ENCODE peak calls at places on chromosomes 13 and 19, in six cellular contexts. K is GM12878, Q is K562, U is HepG2, C is GM12892, J is H1. W is an unnamed sample.

GRCh38 chr13:112850273-112850672 is 118.7 kb upstream of the MCF2L start:
- DNase-seq in K (no peak), Q (no peak), U (no peak), C (no peak), J (no peak), W (no peak)

GRCh38 chr19:15448778-15449619 is 757 bp downstream of the WIZ start:
- DNase-seq in K (no peak), Q (no peak), U (no peak), C (no peak), J (peak), W (peak)

GRCh38 chr19:54320271-54320670 is 7.3 kb upstream of the LILRA5 start:
- DNase-seq in K (no peak), Q (no peak), U (no peak), C (no peak), J (no peak), W (no peak)

GRCh38 chr19:29636553-29637325 is 28.5 kb upstream of the PLEKHF1 start:
- DNase-seq in K (no peak), Q (no peak), U (no peak), C (no peak), J (no peak), W (no peak)

GRCh38 chr19:16206046-16206605 is 8.4 kb downstream of the AP1M1 start:
- DNase-seq in K (no peak), Q (no peak), U (no peak), C (peak), J (no peak), W (no peak)

GRCh38 chr19:55479045-55479444 is 2.6 kb downstream of the ZNF628 start:
- DNase-seq in K (no peak), Q (no peak), U (no peak), C (no peak), J (no peak), W (no peak)

GRCh38 chr13:19154843-19155242 is 26.8 kb downstream of the TUBA3C start:
- DNase-seq in K (no peak), Q (no peak), U (no peak), C (no peak), J (no peak), W (no peak)

GRCh38 chr13:51995677-51996551 is 15.3 kb downstream of the ATP7B start:
- DNase-seq in K (no peak), Q (peak), U (no peak), C (no peak), J (no peak), W (no peak)

GRCh38 chr19:38538793-38539528 is 78.8 kb downstream of the MAP4K1 start:
- DNase-seq in K (no peak), Q (no peak), U (no peak), C (no peak), J (no peak), W (no peak)

GRCh38 chr13:42532561-42533335 is 41.2 kb upstream of the TNFSF11 start:
- DNase-seq in K (peak), Q (no peak), U (no peak), C (no peak), J (no peak), W (no peak)

GRCh38 chr13:35690546-35690945 is 214.1 kb upstream of the MAB21L1 start:
- DNase-seq in K (no peak), Q (no peak), U (no peak), C (no peak), J (no peak), W (no peak)

GRCh38 chr19:31448221-31448657 is 99.0 kb upstream of the TSHZ3 start:
- DNase-seq in K (no peak), Q (no peak), U (no peak), C (no peak), J (no peak), W (no peak)

GRCh38 chr19:50252111-50252886 is 48.9 kb downstream of the MYH14 start:
- DNase-seq in K (no peak), Q (peak), U (no peak), C (no peak), J (peak), W (no peak)

GRCh38 chr13:99051768-99052455 is 74.0 kb upstream of the DOCK9 start:
- DNase-seq in K (no peak), Q (no peak), U (no peak), C (no peak), J (no peak), W (no peak)

GRCh38 chr19:30785728-30786127 is 413.5 kb downstream of the ZNF536 start:
- DNase-seq in K (no peak), Q (no peak), U (no peak), C (no peak), J (no peak), W (no peak)

GRCh38 chr13:44068169-44068568 is 188.5 kb downstream of the LACC1 start:
- DNase-seq in K (no peak), Q (no peak), U (no peak), C (no peak), J (no peak), W (no peak)

GRCh38 chr19:38394488-38394887 is 6.0 kb downstream of the SPRED3 start:
- DNase-seq in K (no peak), Q (no peak), U (peak), C (peak), J (peak), W (no peak)

GRCh38 chr13:111638233-111638632 is 317.8 kb downstream of the TEX29 start:
- DNase-seq in K (no peak), Q (no peak), U (no peak), C (no peak), J (no peak), W (no peak)

GRCh38 chr19:46659151-46660007 is 1.6 kb downstream of the DACT3 start:
- DNase-seq in K (no peak), Q (peak), U (no peak), C (no peak), J (peak), W (no peak)

GRCh38 chr13:30736461-30736860 is 1.1 kb downstream of the ALOX5AP start:
- DNase-seq in K (no peak), Q (no peak), U (no peak), C (no peak), J (no peak), W (no peak)

DNA sequence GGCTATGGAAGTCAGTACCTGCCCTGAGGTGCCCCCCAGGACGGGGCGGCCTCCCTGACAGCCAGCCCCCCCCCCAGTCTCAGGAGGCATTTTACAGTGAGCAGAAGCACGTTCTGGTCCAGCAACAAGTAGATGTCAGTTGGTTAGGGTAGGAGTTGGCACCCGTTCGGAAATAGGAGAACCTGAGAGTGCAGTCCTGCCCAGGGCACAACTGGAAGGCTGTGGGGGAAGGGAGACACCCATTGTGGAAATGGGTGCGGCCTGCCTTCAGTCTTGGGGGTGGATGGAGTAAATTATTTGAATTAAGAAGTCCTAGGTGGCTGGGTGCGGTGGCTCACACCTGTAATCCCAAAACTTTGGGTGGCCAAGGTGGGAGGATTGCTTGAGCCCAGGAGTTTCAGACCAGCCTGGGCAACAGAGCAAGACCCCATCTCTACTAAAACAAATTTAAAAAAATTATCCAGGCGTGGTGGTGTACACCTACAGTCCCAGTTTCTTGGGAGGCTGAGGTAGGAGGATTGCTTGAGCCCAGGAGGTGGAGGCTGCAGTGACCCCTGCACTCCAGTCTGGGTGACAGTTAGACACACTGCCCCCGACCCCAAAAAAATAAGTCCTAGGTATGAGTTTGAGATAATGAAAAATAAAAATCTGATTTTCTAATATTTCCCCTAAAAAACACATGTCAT is 1.2 kb downstream of the CIRBP start:
- DNase-seq in K (no peak), Q (no peak), U (no peak), C (no peak), J (no peak), W (no peak)
- TF ChIP-seq POLR2A in K (no peak), Q (peak), U (no peak), C (no peak), J (no peak), W (no peak)

GRCh38 chr13:48976677-48977625 is 1.2 kb downstream of the FNDC3A start:
- DNase-seq in K (no peak), Q (no peak), U (peak), C (no peak), J (no peak), W (no peak)

GRCh38 chr13:48977973-48978372 is 2.3 kb downstream of the FNDC3A start:
- DNase-seq in K (no peak), Q (no peak), U (no peak), C (no peak), J (no peak), W (no peak)

GRCh38 chr13:48975101-48975925 is at the start of gene FNDC3A:
- DNase-seq in K (no peak), Q (peak), U (peak), C (peak), J (peak), W (peak)

GRCh38 chr13:48973845-48974431 is 1.8 kb upstream of the FNDC3A start:
- DNase-seq in K (no peak), Q (no peak), U (no peak), C (no peak), J (no peak), W (no peak)

GRCh38 chr13:48975926-48976676 is 389 bp downstream of the FNDC3A start:
- DNase-seq in K (no peak), Q (peak), U (peak), C (peak), J (peak), W (peak)
- TF ChIP-seq TAF1 in K (peak), Q (peak), U (peak), C (no peak), J (peak), W (peak)

DNA sequence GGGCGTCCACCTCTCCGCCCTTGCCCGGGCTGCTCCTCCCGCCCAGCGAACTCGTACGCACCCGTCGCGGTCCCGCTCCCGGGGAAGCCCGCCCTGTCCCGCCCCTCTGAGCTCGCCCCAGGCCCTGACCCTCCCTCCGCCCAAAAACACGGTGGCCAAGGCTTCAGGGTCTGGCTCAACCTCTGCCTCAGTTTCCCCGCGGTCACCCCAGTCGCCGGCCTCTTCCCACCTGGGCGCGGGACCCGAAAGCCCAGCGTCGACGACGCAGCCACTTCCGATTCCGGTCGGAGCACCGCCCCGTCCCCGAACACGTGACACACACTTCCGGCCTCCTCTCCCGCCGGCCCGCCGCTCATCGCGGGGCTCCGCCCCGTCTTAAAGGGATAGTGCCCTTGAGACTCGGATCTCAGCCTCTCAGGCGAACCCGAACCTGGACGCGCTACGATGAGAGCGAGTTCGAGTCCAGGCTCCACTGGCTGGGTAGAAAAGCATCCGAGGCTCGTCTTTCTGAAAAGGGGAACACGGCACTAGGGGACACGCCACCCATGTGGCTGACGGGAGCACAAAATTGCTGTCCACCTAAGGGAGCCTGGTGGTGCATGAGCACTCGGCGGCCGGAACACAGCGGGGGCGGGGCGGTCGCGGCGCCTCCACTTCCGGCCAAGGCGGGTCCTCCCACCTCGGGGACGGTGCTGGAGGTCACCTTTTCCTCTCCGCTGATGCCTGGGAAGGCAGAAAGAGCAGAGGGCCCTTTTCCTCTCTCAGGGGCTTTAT is at the start of gene C19orf25:
- DNase-seq in K (peak), Q (peak), U (peak), C (peak), J (peak), W (peak)
- TF ChIP-seq POLR2A in K (peak), Q (peak), U (peak), C (peak), J (no peak), W (peak)

GRCh38 chr13:91537376-91537775 is 139.0 kb downstream of the GPC5 start:
- DNase-seq in K (no peak), Q (no peak), U (no peak), C (no peak), J (no peak), W (no peak)

GRCh38 chr13:91531646-91532045 is 133.2 kb downstream of the GPC5 start:
- DNase-seq in K (no peak), Q (no peak), U (no peak), C (no peak), J (no peak), W (no peak)

GRCh38 chr13:91533354-91533753 is 134.9 kb downstream of the GPC5 start:
- DNase-seq in K (no peak), Q (no peak), U (no peak), C (no peak), J (no peak), W (no peak)

GRCh38 chr13:91539458-91540156 is 141.2 kb downstream of the GPC5 start:
- DNase-seq in K (no peak), Q (peak), U (no peak), C (no peak), J (no peak), W (no peak)

DNA sequence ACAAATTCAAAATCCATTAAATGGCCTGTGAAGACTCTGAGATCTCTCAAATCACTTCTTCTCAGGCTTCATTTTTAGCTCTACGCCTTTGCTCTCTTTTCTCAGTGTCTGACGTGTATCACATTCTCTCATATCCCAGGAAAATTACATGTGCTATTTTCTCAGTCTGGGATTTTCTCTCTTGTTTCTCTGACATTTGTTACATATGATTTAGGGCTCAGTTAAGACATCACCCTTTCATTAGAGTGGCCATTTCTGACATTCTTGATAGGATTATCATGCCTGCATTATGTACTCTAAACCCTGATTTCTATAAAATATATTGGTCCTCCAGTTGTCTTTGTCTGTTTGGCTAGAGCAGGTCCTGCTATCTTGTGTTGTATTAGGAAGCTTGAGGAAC is 136.6 kb downstream of the GPC5 start:
- DNase-seq in K (no peak), Q (no peak), U (no peak), C (no peak), J (no peak), W (no peak)
- TF ChIP-seq TAF1 in K (no peak), Q (no peak), U (no peak), C (no peak), J (no peak), W (no peak)

DNA sequence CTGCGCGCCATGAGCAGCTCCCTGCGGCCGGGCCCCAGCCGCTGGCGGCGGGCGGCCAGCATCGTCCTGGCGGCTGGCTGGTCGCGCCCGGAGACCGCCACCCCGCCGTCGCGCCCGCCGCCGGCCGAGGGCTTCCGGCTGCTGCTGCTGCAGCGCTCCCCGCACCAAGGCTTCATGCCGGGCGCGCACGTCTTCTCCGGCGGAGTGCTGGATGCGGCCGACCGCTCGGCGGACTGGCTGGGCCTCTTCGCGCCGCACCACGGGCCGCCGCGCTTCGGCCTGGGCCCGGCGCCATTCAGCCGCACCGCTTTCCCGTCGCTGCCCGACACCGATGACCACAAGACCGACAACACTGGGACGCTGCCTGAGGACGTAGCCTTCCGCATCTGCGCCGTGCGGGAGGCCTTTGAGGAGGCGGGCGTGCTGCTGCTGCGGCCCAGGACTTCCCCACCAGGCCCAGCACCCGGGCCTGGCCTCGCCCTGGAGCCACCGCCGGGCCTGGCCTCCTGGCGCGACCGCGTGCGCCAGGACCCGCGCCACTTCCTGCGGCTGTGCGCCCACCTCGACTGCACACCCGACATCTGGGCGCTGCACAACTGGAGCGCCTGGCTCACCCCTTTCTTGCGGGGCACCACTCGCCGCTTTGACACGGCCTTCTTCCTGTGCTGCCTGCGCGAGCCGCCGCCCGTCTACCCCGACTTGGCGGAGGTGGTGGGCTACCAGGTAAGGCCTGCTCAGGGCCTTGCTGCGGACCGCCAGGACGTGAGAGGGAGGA is 518 bp downstream of the NUDT19 start:
- DNase-seq in K (no peak), Q (peak), U (no peak), C (peak), J (peak), W (peak)
- TF ChIP-seq POLR2A in K (peak), Q (no peak), U (no peak), C (no peak), J (no peak), W (peak)

DNA sequence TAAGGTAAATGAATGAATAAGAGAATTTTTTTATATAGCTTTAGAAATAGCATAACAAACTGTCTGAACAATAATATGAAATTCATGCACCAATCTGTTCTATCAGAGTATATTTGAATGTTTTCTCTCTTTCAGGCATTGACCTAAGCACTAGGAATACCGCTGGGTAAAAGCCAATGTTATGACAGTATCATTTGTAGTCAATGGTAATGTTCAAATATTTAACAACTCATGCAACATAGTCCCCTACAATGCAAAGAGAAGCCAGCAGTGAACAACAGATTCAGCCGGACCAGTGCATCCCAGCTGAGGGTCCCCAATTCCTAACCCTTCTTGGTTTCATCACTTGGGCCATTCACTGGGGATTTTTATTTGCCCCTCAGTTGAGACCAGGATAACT is 52.6 kb upstream of the MYCBP2 start:
- DNase-seq in K (no peak), Q (no peak), U (no peak), C (no peak), J (no peak), W (no peak)
- TF ChIP-seq TAF1 in K (no peak), Q (no peak), U (no peak), C (no peak), J (no peak), W (no peak)

W was measured in GM12891.